ENCODE peak calls at places on chromosomes 16 and 17, in four cellular contexts. One of them, this sample, is unnamed.

GRCh38 chr17:76124582-76125390 is 16.3 kb downstream of the FOXJ1 start:
- DNase-seq in GM12878: no peak
- DNase-seq in HL-60: no peak
- DNase-seq in K562: peak; percentile 59
- DNase-seq in this sample: peak; percentile 37

GRCh38 chr17:1714980-1715802 is 5.0 kb upstream of the TLCD2 start:
- DNase-seq in K562: peak; percentile 64
- DNase-seq in HL-60: no peak
- DNase-seq in GM12878: no peak
- DNase-seq in this sample: no peak

GRCh38 chr17:81960130-81960958 is 643 bp downstream of the NOTUM start:
- DNase-seq in K562: peak; percentile 40
- DNase-seq in GM12878: no peak
- DNase-seq in HL-60: no peak
- DNase-seq in this sample: no peak

GRCh38 chr17:52134641-52135040 is 23.9 kb downstream of the CA10 start:
- DNase-seq in GM12878: no peak
- DNase-seq in K562: no peak
- DNase-seq in HL-60: no peak
- DNase-seq in this sample: no peak

GRCh38 chr17:21279198-21279535 is 5.3 kb upstream of the MAP2K3 start:
- DNase-seq in GM12878: no peak
- DNase-seq in K562: no peak
- DNase-seq in HL-60: no peak
- DNase-seq in this sample: no peak

GRCh38 chr16:64947651-64948050 is 174.2 kb downstream of the CDH11 start:
- DNase-seq in HL-60: no peak
- DNase-seq in GM12878: no peak
- DNase-seq in K562: no peak
- DNase-seq in this sample: no peak

GRCh38 chr16:17417740-17418139 is 53.0 kb downstream of the XYLT1 start:
- DNase-seq in GM12878: no peak
- DNase-seq in HL-60: peak; percentile 21
- DNase-seq in K562: no peak
- DNase-seq in this sample: no peak

GRCh38 chr17:4708436-4708835 is 2.0 kb upstream of the ARRB2 start:
- DNase-seq in GM12878: no peak
- DNase-seq in K562: no peak
- DNase-seq in HL-60: peak; percentile 24
- DNase-seq in this sample: no peak

GRCh38 chr17:72826602-72827001 is 265.9 kb downstream of the SLC39A11 start:
- DNase-seq in GM12878: no peak
- DNase-seq in K562: peak; percentile 17
- DNase-seq in HL-60: no peak
- DNase-seq in this sample: no peak

GRCh38 chr16:11056090-11056988 is 112.0 kb downstream of the CLEC16A start:
- DNase-seq in HL-60: no peak
- DNase-seq in K562: no peak
- DNase-seq in GM12878: no peak
- DNase-seq in this sample: no peak

GRCh38 chr16:81006472-81007311 is at the start of the genes CENPN and CMC2:
- DNase-seq in GM12878: peak; percentile 92
- DNase-seq in HL-60: peak; percentile 98
- DNase-seq in K562: peak; percentile 88
- DNase-seq in this sample: peak; percentile 77
- TF ChIP-seq POLR2AphosphoS5 in GM12878: peak; percentile 87
- TF ChIP-seq POLR2AphosphoS5 in HL-60: no peak
- TF ChIP-seq POLR2AphosphoS5 in K562: peak; percentile 70
- TF ChIP-seq POLR2AphosphoS5 in this sample: peak; percentile 47

DNA sequence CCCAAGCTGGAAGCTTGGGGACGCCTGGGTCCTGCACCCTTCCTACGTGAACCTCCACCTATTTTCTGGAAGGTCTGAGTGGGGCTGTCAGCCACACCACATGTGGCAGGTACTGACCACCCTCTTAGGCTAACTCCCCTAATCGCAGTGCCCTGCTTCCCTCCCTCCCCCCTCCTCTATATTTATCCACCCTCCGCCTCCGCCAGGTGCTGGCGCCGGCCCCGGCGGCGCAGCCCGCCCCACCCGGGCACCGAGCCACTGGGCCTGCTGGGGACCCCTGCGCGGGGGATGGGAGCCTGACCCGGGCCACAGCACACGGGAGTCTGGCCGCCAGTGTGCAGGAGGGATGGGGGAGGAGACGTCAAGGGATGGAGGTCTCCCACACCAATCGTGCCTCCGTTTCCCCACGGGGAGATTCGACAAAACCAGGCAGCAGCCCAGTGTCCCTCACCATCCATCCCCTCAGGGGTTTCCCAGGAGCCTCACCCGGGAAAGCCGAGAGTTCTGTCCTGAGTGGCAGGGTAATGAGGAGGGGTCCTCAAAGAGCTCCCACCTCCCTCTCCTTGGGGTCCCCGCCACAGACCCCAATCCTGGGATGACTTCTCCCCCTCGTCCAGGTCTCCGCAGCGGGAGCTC is 1.3 kb downstream of the PLEKHH3 start:
- DNase-seq in HL-60: no peak
- DNase-seq in GM12878: no peak
- DNase-seq in K562: peak; percentile 41
- DNase-seq in this sample: no peak
- TF ChIP-seq SPI1 in HL-60: no peak
- TF ChIP-seq SPI1 in GM12878: no peak
- TF ChIP-seq SPI1 in K562: no peak
- TF ChIP-seq SPI1 in this sample: no peak

DNA sequence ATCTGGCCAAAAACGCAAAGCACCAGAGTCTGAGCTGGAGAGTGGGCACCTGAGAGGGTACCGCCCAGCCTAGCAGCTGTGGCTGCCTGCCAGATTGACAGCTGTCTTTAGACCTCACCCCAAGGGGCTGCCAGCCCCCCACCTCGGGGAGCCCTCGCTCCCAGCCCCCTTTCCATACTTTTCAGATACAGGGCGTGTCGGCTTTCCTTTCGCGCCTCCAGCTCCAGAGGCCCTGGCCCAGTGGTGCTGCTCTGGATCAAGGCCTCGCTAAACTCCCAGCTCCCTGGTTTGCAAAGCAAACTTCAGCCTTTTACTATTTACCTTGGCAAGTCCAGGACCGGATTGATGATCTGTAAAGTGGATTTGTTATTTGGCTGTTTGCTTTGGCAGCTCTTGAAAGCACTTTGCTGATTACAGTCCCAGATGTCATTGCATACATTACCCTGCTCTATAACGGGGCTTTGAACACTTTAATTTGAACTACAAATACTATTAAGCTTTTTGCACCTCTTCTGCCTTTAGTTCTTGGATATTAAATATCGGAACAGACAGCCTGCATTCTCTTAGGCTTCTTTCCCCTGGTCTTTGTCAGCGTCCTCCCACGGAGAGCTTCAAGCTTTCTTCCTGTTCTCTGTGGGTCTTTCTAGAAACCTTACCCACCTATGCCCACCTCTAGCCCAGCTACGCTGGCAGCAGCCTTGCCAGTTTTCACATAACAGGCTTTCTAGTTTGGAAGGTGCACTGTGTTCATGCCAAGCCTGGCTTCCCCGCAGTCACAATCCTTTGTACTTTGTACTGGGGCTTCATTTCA is 63.6 kb upstream of the TBX2 start:
- DNase-seq in HL-60: no peak
- DNase-seq in GM12878: no peak
- DNase-seq in K562: no peak
- DNase-seq in this sample: no peak
- TF ChIP-seq POLR2AphosphoS5 in HL-60: no peak
- TF ChIP-seq POLR2AphosphoS5 in GM12878: no peak
- TF ChIP-seq POLR2AphosphoS5 in K562: no peak
- TF ChIP-seq POLR2AphosphoS5 in this sample: no peak

GRCh38 chr16:84143784-84144199 is 1.2 kb downstream of the HSDL1 start:
- DNase-seq in GM12878: no peak
- DNase-seq in HL-60: no peak
- DNase-seq in K562: no peak
- DNase-seq in this sample: no peak
- TF ChIP-seq SPI1 in GM12878: no peak
- TF ChIP-seq SPI1 in HL-60: no peak
- TF ChIP-seq SPI1 in K562: no peak
- TF ChIP-seq SPI1 in this sample: no peak

This sample was measured in GM12891.